ENCODE peak calls at places on chromosomes 13 and 19, in five cellular contexts. S, Z, R, A and Q are unnamed samples.

GRCh38 chr13:105240356-105240755 is 1295.1 kb downstream of the EFNB2 start:
- DNase-seq in R (no peak), Z (no peak), A (no peak), S (no peak), Q (no peak)

GRCh38 chr13:110435331-110435730 is 126.2 kb downstream of the RAB20 start:
- DNase-seq in S (no peak), Z (no peak), R (no peak), A (no peak), Q (no peak)

GRCh38 chr19:30529876-30530275 is 157.7 kb downstream of the ZNF536 start:
- DNase-seq in A (no peak), Z (no peak), S (no peak), R (no peak), Q (no peak)

GRCh38 chr13:88074794-88075509 is 403.8 kb downstream of the SLITRK5 start:
- DNase-seq in S (no peak), A (no peak), Z (no peak), R (no peak), Q (no peak)

GRCh38 chr13:52848455-52849190 is at the start of gene PCDH8:
- DNase-seq in R (no peak), A (no peak), Z (no peak), S (no peak), Q (no peak)

GRCh38 chr13:74280795-74281490 is 146.7 kb upstream of the KLF12 start:
- DNase-seq in S (no peak), Z (no peak), A (no peak), R (peak; percentile 34), Q (no peak)

GRCh38 chr19:17101686-17102628 is 26.4 kb downstream of the MYO9B start:
- DNase-seq in R (no peak), S (no peak), A (no peak), Z (no peak), Q (no peak)

GRCh38 chr19:4624733-4625362 is 14.5 kb upstream of the TNFAIP8L1 start:
- DNase-seq in Z (no peak), A (peak; percentile 43), R (peak; percentile 32), S (peak; percentile 66), Q (peak; percentile 36)

GRCh38 chr13:30119476-30119875 is 187.9 kb downstream of the KATNAL1 start:
- DNase-seq in Z (no peak), R (peak; percentile 64), S (no peak), A (no peak), Q (no peak)

GRCh38 chr19:55766466-55766865 is 2.5 kb upstream of the RFPL4AL1 start:
- DNase-seq in Z (no peak), A (no peak), R (no peak), S (no peak), Q (no peak)

GRCh38 chr19:11496391-11497163 is 9.1 kb downstream of the ZNF653 start:
- DNase-seq in Z (peak; percentile 57), R (peak; percentile 86), A (peak; percentile 84), S (peak; percentile 62), Q (peak; percentile 84)

GRCh38 chr13:108322206-108322824 is 52.8 kb downstream of the TNFSF13B start:
- DNase-seq in A (peak; percentile 22), S (peak; percentile 23), R (peak; percentile 52), Z (no peak), Q (peak; percentile 27)

GRCh38 chr13:71864981-71865857 is 1.8 kb downstream of the DACH1 start:
- DNase-seq in S (no peak), Z (no peak), R (no peak), A (no peak), Q (no peak)

GRCh38 chr13:71865858-71866172 is 1.2 kb downstream of the DACH1 start:
- DNase-seq in R (no peak), S (no peak), A (no peak), Z (no peak), Q (no peak)

GRCh38 chr13:71866173-71867091 is 572 bp downstream of the DACH1 start:
- DNase-seq in A (no peak), S (no peak), Z (no peak), R (no peak), Q (no peak)

GRCh38 chr13:71863249-71863648 is 3.8 kb downstream of the DACH1 start:
- DNase-seq in R (no peak), A (no peak), Z (no peak), S (no peak), Q (no peak)

GRCh38 chr13:71864094-71864980 is 2.7 kb downstream of the DACH1 start:
- DNase-seq in S (no peak), R (no peak), A (no peak), Z (no peak), Q (no peak)
- TF ChIP-seq MAFK in S (no peak), R (no peak), A (no peak), Z (no peak), Q (no peak)

GRCh38 chr19:35090160-35090794 is 25.3 kb upstream of the FXYD3 start:
- DNase-seq in R (peak; percentile 53), S (peak; percentile 54), Z (no peak), A (peak; percentile 84), Q (peak; percentile 82)
- TF ChIP-seq MAFK in R (no peak), S (no peak), Z (no peak), A (no peak), Q (no peak)

GRCh38 chr13:94234766-94235165 is 244.7 kb downstream of the DCT start:
- DNase-seq in R (no peak), S (no peak), A (no peak), Z (no peak), Q (no peak)

GRCh38 chr13:94236876-94237275 is 242.6 kb downstream of the DCT start:
- DNase-seq in A (no peak), R (no peak), S (no peak), Z (no peak), Q (no peak)

GRCh38 chr13:94243551-94243950 is 235.9 kb downstream of the DCT start:
- DNase-seq in Z (no peak), R (no peak), A (no peak), S (no peak), Q (no peak)

GRCh38 chr13:94236132-94236531 is 243.3 kb downstream of the DCT start:
- DNase-seq in Z (no peak), S (no peak), A (no peak), R (no peak), Q (no peak)

GRCh38 chr13:94239135-94239534 is 240.3 kb downstream of the DCT start:
- DNase-seq in R (peak; percentile 87), S (no peak), Z (no peak), A (no peak), Q (no peak)
- TF ChIP-seq MAFK in R (no peak), S (no peak), Z (no peak), A (no peak), Q (no peak)

GRCh38 chr13:35888327-35888940 is 242.7 kb downstream of the DCLK1 start:
- DNase-seq in S (no peak), A (no peak), R (peak; percentile 18), Z (no peak), Q (no peak)
- TF ChIP-seq MAFK in S (no peak), A (no peak), R (no peak), Z (no peak), Q (no peak)

GRCh38 chr19:3071764-3072163 is 9.5 kb upstream of the TLE5 start:
- DNase-seq in A (no peak), R (no peak), Z (no peak), S (no peak), Q (no peak)

GRCh38 chr19:3073931-3074595 is 11.8 kb upstream of the TLE5 start:
- DNase-seq in A (no peak), S (no peak), R (no peak), Z (no peak), Q (no peak)

GRCh38 chr19:3073159-3073563 is 10.9 kb upstream of the TLE5 start:
- DNase-seq in A (peak; percentile 87), R (peak; percentile 68), Z (no peak), S (peak; percentile 71), Q (no peak)

GRCh38 chr19:3079578-3079977 is 14.6 kb upstream of the GNA11 start:
- DNase-seq in Z (no peak), R (no peak), S (no peak), A (no peak), Q (no peak)

DNA sequence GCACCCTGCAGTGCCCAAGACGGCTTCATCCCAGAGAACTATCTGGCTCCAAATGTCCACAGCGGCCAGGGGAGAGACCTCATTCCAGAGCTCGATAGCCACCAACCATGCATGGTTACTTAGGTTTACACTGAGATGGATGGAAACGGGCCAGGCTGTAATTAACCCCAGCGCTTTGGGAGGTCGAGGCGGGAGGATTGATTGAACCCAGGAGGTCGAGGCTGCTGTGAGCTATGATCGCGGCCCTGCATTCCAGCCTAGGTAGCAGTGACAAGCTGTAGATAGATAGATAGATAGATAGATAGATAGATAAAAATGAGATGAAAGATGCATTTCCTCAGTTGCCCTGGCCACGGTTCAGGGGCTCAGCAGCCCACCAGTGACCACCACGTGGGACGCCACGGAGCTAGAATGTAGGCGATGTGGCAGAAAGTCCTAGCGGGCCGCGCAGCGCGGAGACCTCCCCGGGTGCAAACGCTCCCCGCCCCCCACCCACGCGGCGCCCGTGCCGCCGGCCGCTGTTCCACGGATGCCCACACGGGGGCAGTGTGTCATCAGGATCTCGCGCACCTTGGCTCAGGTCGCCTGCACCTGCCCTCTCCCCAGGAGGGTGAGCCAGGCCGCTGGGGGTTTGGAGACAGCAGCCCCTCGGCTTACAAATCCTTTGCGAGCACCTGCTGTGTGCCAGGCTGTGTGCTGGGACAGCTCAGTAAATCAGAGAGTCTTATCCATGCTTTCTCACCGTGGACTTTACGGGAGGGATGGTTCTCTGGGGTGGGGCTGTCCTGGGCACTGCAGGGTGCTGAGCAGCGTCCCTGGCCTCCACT is 13.5 kb upstream of the TLE5 start:
- DNase-seq in R (no peak), Z (no peak), S (no peak), A (peak; percentile 83), Q (no peak)
- TF ChIP-seq MAFK in R (no peak), Z (no peak), S (no peak), A (no peak), Q (no peak)

GRCh38 chr13:37168151-37168550 is 62.7 kb upstream of the CSNK1A1L start:
- DNase-seq in A (no peak), R (no peak), S (no peak), Z (no peak), Q (no peak)
- TF ChIP-seq MAFK in A (no peak), R (no peak), S (no peak), Z (no peak), Q (no peak)

GRCh38 chr13:48398450-48399095 is 14.3 kb downstream of the LPAR6 start:
- DNase-seq in S (no peak), R (peak; percentile 18), A (no peak), Z (no peak), Q (no peak)
- TF ChIP-seq MAFK in S (no peak), R (no peak), A (no peak), Z (no peak), Q (no peak)